ENCODE peak calls at places on chromosomes 3 and 15, in six cellular contexts. One of them, this sample, is unnamed.

GRCh38 chr15:40320931-40321371 is 2.5 kb upstream of the INAFM2 start:
- DNase-seq in EH: peak
- DNase-seq in osteoblast: peak
- DNase-seq in cardiac muscle cell: peak
- DNase-seq in nephron progenitor cell: peak
- DNase-seq in globus pallidus: peak
- DNase-seq in this sample: peak

GRCh38 chr3:55718956-55719355 is 231.8 kb upstream of the WNT5A start:
- DNase-seq in EH: no peak
- DNase-seq in osteoblast: no peak
- DNase-seq in cardiac muscle cell: no peak
- DNase-seq in nephron progenitor cell: no peak
- DNase-seq in globus pallidus: no peak
- DNase-seq in this sample: no peak

GRCh38 chr3:30625541-30626438 is 19.4 kb downstream of the TGFBR2 start:
- DNase-seq in EH: peak
- DNase-seq in osteoblast: peak
- DNase-seq in cardiac muscle cell: peak
- DNase-seq in nephron progenitor cell: no peak
- DNase-seq in globus pallidus: no peak
- DNase-seq in this sample: no peak

GRCh38 chr15:100788080-100788730 is 91.4 kb upstream of the ALDH1A3 start:
- DNase-seq in EH: no peak
- DNase-seq in osteoblast: peak
- DNase-seq in cardiac muscle cell: no peak
- DNase-seq in nephron progenitor cell: no peak
- DNase-seq in globus pallidus: no peak
- DNase-seq in this sample: no peak

GRCh38 chr3:33636125-33636855 is 81.8 kb downstream of the CLASP2 start:
- DNase-seq in EH: peak
- DNase-seq in osteoblast: peak
- DNase-seq in cardiac muscle cell: peak
- DNase-seq in nephron progenitor cell: no peak
- DNase-seq in globus pallidus: peak
- DNase-seq in this sample: peak

GRCh38 chr15:89090791-89091666 is 2.8 kb downstream of the ABHD2 start:
- DNase-seq in EH: peak
- DNase-seq in osteoblast: peak
- DNase-seq in cardiac muscle cell: peak
- DNase-seq in nephron progenitor cell: no peak
- DNase-seq in globus pallidus: peak
- DNase-seq in this sample: peak

GRCh38 chr3:27360113-27361078 is 8.8 kb downstream of the NEK10 start:
- DNase-seq in EH: peak
- DNase-seq in osteoblast: no peak
- DNase-seq in cardiac muscle cell: peak
- DNase-seq in nephron progenitor cell: no peak
- DNase-seq in globus pallidus: no peak
- DNase-seq in this sample: no peak

GRCh38 chr15:25787381-25787780 is 75.7 kb downstream of the ATP10A start:
- DNase-seq in EH: peak
- DNase-seq in osteoblast: no peak
- DNase-seq in cardiac muscle cell: peak
- DNase-seq in nephron progenitor cell: no peak
- DNase-seq in globus pallidus: no peak
- DNase-seq in this sample: no peak

GRCh38 chr15:78247895-78248294 is 13.5 kb upstream of the ACSBG1 start:
- DNase-seq in EH: no peak
- DNase-seq in osteoblast: no peak
- DNase-seq in cardiac muscle cell: no peak
- DNase-seq in nephron progenitor cell: no peak
- DNase-seq in globus pallidus: no peak
- DNase-seq in this sample: no peak

GRCh38 chr15:41944313-41944940 is 27.9 kb downstream of the EHD4 start:
- DNase-seq in EH: peak
- DNase-seq in osteoblast: peak
- DNase-seq in cardiac muscle cell: peak
- DNase-seq in nephron progenitor cell: no peak
- DNase-seq in globus pallidus: no peak
- DNase-seq in this sample: no peak

GRCh38 chr3:116394365-116394764 is 50.9 kb downstream of the LSAMP start:
- DNase-seq in EH: no peak
- DNase-seq in osteoblast: no peak
- DNase-seq in cardiac muscle cell: no peak
- DNase-seq in nephron progenitor cell: no peak
- DNase-seq in globus pallidus: no peak
- DNase-seq in this sample: no peak

GRCh38 chr15:55774113-55774970 is 31.4 kb upstream of the PRTG start:
- DNase-seq in EH: peak
- DNase-seq in osteoblast: peak
- DNase-seq in cardiac muscle cell: peak
- DNase-seq in nephron progenitor cell: peak
- DNase-seq in globus pallidus: no peak
- DNase-seq in this sample: peak

GRCh38 chr3:50155891-50156290 is 767 bp downstream of the SEMA3F start:
- DNase-seq in EH: no peak
- DNase-seq in osteoblast: no peak
- DNase-seq in cardiac muscle cell: no peak
- DNase-seq in nephron progenitor cell: peak
- DNase-seq in globus pallidus: no peak
- DNase-seq in this sample: no peak

GRCh38 chr3:66038726-66039589 is at the start of gene MAGI1:
- DNase-seq in EH: peak
- DNase-seq in osteoblast: peak
- DNase-seq in cardiac muscle cell: peak
- DNase-seq in nephron progenitor cell: peak
- DNase-seq in globus pallidus: peak
- DNase-seq in this sample: no peak

GRCh38 chr3:184553385-184553784 is 8.2 kb upstream of the EPHB3 start:
- DNase-seq in EH: no peak
- DNase-seq in osteoblast: no peak
- DNase-seq in cardiac muscle cell: no peak
- DNase-seq in nephron progenitor cell: no peak
- DNase-seq in globus pallidus: peak
- DNase-seq in this sample: no peak

GRCh38 chr3:24929521-24929920 is 434.9 kb upstream of the THRB start:
- DNase-seq in EH: peak
- DNase-seq in osteoblast: no peak
- DNase-seq in cardiac muscle cell: no peak
- DNase-seq in nephron progenitor cell: no peak
- DNase-seq in globus pallidus: no peak
- DNase-seq in this sample: no peak

This sample was measured in memory B cell.